ENCODE peak calls at places on chromosomes 1 and 21, in five cellular contexts. J is K562, K is HepG2, I is GM12878, B is H1. G is an unnamed sample.

GRCh38 chr1:168613689-168614655 is 37.6 kb downstream of the XCL1 start:
- DNase-seq in B (no peak), J (no peak), K (no peak), I (no peak), G (no peak)

GRCh38 chr1:18339161-18339560 is 141.6 kb upstream of the KLHDC7A start:
- DNase-seq in I (no peak), K (no peak), B (no peak), J (no peak), G (no peak)

GRCh38 chr1:156194300-156194652 is 372 bp downstream of the SLC25A44 start:
- DNase-seq in J (peak), K (no peak), B (no peak), I (no peak), G (no peak)

GRCh38 chr1:65068202-65069011 is 79.6 kb upstream of the AK4 start:
- DNase-seq in I (no peak), J (no peak), B (no peak), K (no peak), G (no peak)

GRCh38 chr21:44987301-44987885 is 47.6 kb downstream of the SLX9 start:
- DNase-seq in J (no peak), I (no peak), B (no peak), K (no peak), G (no peak)

GRCh38 chr1:174352117-174352516 is 95.6 kb upstream of the GPR52 start:
- DNase-seq in I (no peak), B (no peak), J (no peak), K (no peak), G (no peak)

GRCh38 chr1:40818264-40818961 is 34.8 kb downstream of the KCNQ4 start:
- DNase-seq in I (no peak), J (peak), K (no peak), B (peak), G (peak)

GRCh38 chr1:1336931-1337792 is 6.1 kb downstream of the TAS1R3 start:
- DNase-seq in B (no peak), J (no peak), I (no peak), K (no peak), G (no peak)

GRCh38 chr1:156684227-156684782 is 7.1 kb upstream of the NES start:
- DNase-seq in I (no peak), B (no peak), J (no peak), K (no peak), G (no peak)

GRCh38 chr1:74375376-74375775 is 137.0 kb downstream of the LRRC53 start:
- DNase-seq in J (no peak), K (no peak), B (no peak), I (no peak), G (no peak)

GRCh38 chr1:112722601-112723510 is 7.7 kb upstream of the PPM1J start:
- DNase-seq in I (no peak), K (no peak), J (no peak), B (no peak), G (peak)

GRCh38 chr1:204983881-204984280 is 59.1 kb upstream of the CNTN2 start:
- DNase-seq in I (no peak), B (no peak), K (no peak), J (no peak), G (no peak)

GRCh38 chr21:46114963-46115362 is 17.1 kb downstream of the COL6A2 start:
- DNase-seq in J (no peak), B (no peak), K (no peak), I (no peak), G (no peak)

GRCh38 chr1:78543941-78544630 is 53.3 kb downstream of the PTGFR start:
- DNase-seq in I (no peak), K (no peak), B (no peak), J (no peak), G (no peak)

GRCh38 chr1:203036135-203036534 is 9.8 kb downstream of the PPFIA4 start:
- DNase-seq in K (no peak), I (no peak), J (no peak), B (no peak), G (no peak)
- TF ChIP-seq USF2 in K (no peak), I (no peak), J (no peak), B (no peak), G (no peak)

DNA sequence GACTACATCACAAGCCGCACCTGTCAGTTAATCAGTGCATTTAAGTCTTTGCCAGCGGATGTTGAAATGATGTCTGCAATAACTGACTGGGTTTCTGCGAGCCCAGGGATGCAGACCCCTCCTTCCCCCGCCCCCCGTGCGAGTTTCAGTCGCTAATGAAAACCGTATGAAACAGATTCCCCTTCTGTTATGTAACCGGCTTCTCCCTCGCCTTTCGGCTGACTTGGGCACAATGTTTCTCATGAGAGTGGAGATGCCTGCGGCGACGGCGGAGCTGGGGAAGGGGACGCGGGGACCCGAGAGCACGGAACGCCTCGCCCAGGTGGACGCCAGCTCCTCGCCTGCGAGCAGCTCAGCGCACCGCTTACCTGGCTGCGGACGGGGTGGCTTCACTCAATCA is 741 bp downstream of the KCNJ6 start:
- DNase-seq in I (no peak), K (no peak), J (no peak), B (no peak), G (peak)
- TF ChIP-seq ATF3 in I (no peak), K (no peak), J (no peak), B (no peak), G (no peak)

GRCh38 chr1:71695820-71696219 is 586.5 kb downstream of the NEGR1 start:
- DNase-seq in K (no peak), B (no peak), I (no peak), J (no peak), G (no peak)
- TF ChIP-seq USF2 in K (no peak), B (no peak), I (no peak), J (no peak), G (no peak)

GRCh38 chr1:96660503-96660902 is 61.1 kb upstream of the PTBP2 start:
- DNase-seq in K (no peak), I (no peak), J (no peak), B (no peak), G (no peak)

GRCh38 chr1:96660051-96660450 is 61.5 kb upstream of the PTBP2 start:
- DNase-seq in I (no peak), J (no peak), K (no peak), B (no peak), G (no peak)
- TF ChIP-seq ATF3 in I (no peak), J (no peak), K (no peak), B (no peak), G (no peak)